ENCODE peak calls at places on chromosomes 3 and 15, in four cellular contexts. L, X, W and V are unnamed samples.

GRCh38 chr3:150905339-150905738 is at the start of gene MINDY4B:
- DNase-seq in L (no peak), X (no peak), W (no peak), V (no peak)

GRCh38 chr3:134476306-134476705 is 9.5 kb downstream of the ANAPC13 start:
- DNase-seq in L (no peak), X (no peak), W (no peak), V (no peak)

GRCh38 chr15:69921626-69922624 is 175.8 kb downstream of the TLE3 start:
- DNase-seq in L (no peak), X (no peak), W (no peak), V (no peak)

GRCh38 chr3:155853214-155854146 is 747 bp downstream of the SLC33A1 start:
- DNase-seq in L (no peak), X (peak; percentile 22), W (no peak), V (no peak)

GRCh38 chr15:56736308-56736707 is 3.0 kb upstream of the ZNF280D start:
- DNase-seq in L (no peak), X (no peak), W (no peak), V (peak; percentile 7)

GRCh38 chr15:59701880-59702279 is 12.8 kb upstream of the BNIP2 start:
- DNase-seq in L (no peak), X (no peak), W (no peak), V (no peak)

GRCh38 chr3:135440233-135440632 is 525.3 kb upstream of the PPP2R3A start:
- DNase-seq in L (no peak), X (no peak), W (no peak), V (no peak)

GRCh38 chr15:71093089-71094024 is 21.9 kb upstream of the THSD4 start:
- DNase-seq in L (no peak), X (no peak), W (no peak), V (peak; percentile 13)

GRCh38 chr15:76199106-76200082 is 111.9 kb downstream of the ETFA start:
- DNase-seq in L (no peak), X (no peak), W (peak; percentile 33), V (no peak)

GRCh38 chr15:29113336-29114276 is 156.0 kb downstream of the NSMCE3 start:
- DNase-seq in L (no peak), X (no peak), W (no peak), V (no peak)

GRCh38 chr3:123586131-123586530 is 1.3 kb upstream of the HACD2 start:
- DNase-seq in L (peak; percentile 30), X (peak; percentile 23), W (no peak), V (no peak)

GRCh38 chr15:31606261-31606669 is 279.6 kb downstream of the KLF13 start:
- DNase-seq in L (no peak), X (no peak), W (peak; percentile 67), V (no peak)

GRCh38 chr15:63156708-63157065 is 590 bp downstream of the RPS27L start:
- DNase-seq in L (peak; percentile 13), X (no peak), W (no peak), V (no peak)

GRCh38 chr15:58398053-58398452 is 33.7 kb upstream of the LIPC start:
- DNase-seq in L (no peak), X (no peak), W (no peak), V (no peak)

GRCh38 chr3:190265795-190266194 is 56.5 kb downstream of the CLDN1 start:
- DNase-seq in L (no peak), X (no peak), W (no peak), V (no peak)

GRCh38 chr3:42887084-42887483 is 11.4 kb upstream of the CYP8B1 start:
- DNase-seq in L (no peak), X (no peak), W (no peak), V (no peak)

GRCh38 chr3:155241559-155241958 is 51.9 kb downstream of the STRIT1 start:
- DNase-seq in L (no peak), X (no peak), W (no peak), V (no peak)

GRCh38 chr3:30508319-30508718 is 98.1 kb upstream of the TGFBR2 start:
- DNase-seq in L (no peak), X (no peak), W (no peak), V (no peak)

GRCh38 chr15:82709421-82710207 is at the start of gene AP3B2:
- DNase-seq in L (peak; percentile 28), X (peak; percentile 69), W (no peak), V (no peak)

GRCh38 chr15:42100021-42100800 is 5.8 kb upstream of the PLA2G4D start:
- DNase-seq in L (no peak), X (no peak), W (no peak), V (no peak)

GRCh38 chr3:72633101-72633500 is 215.1 kb downstream of the SHQ1 start:
- DNase-seq in L (no peak), X (no peak), W (no peak), V (no peak)

GRCh38 chr15:68783226-68784054 is 37.3 kb downstream of the ANP32A start:
- DNase-seq in L (peak; percentile 13), X (peak; percentile 63), W (no peak), V (no peak)

GRCh38 chr3:32865364-32865763 is 47.6 kb downstream of the TRIM71 start:
- DNase-seq in L (no peak), X (no peak), W (no peak), V (no peak)

GRCh38 chr3:160707187-160707789 is 30.3 kb downstream of the ARL14 start:
- DNase-seq in L (peak; percentile 32), X (no peak), W (no peak), V (peak; percentile 17)

GRCh38 chr3:65785065-65785645 is 253.6 kb downstream of the MAGI1 start:
- DNase-seq in L (peak; percentile 27), X (no peak), W (peak; percentile 56), V (peak; percentile 45)

GRCh38 chr3:149369991-149370866 is 7.2 kb downstream of the TM4SF1 start:
- DNase-seq in L (no peak), X (no peak), W (no peak), V (no peak)

GRCh38 chr3:46615050-46615449 is 2.7 kb downstream of the FAM240A start:
- DNase-seq in L (no peak), X (no peak), W (no peak), V (no peak)

GRCh38 chr3:36700537-36701248 is 63.7 kb downstream of the DCLK3 start:
- DNase-seq in L (peak; percentile 67), X (peak; percentile 30), W (peak; percentile 54), V (peak; percentile 22)